ENCODE peak calls at places on chromosomes 13 and 19, in ten cellular contexts. D is breast epithelium, K is tibial nerve, B is gastrocnemius medialis, V is transverse colon, S is stomach, I is HCT116, A is endothelial cell of umbilical vein, W is H1, O is heart left ventricle. C is an unnamed sample. For H3K27me3, the result is how much of the 10 kb centered on the place peaks cover.

GRCh38 chr13:112450567-112451240 is 74.5 kb downstream of the SPACA7 start:
- DNase-seq in D (no peak), K (no peak), B (no peak), V (no peak), S (peak), I (no peak), A (no peak), W (no peak), O (no peak), C (no peak)

GRCh38 chr19:23916991-23917390 is 2.3 kb downstream of the ZNF726 start:
- DNase-seq in D (no peak), K (no peak), B (no peak), V (no peak), S (no peak), I (no peak), A (no peak), W (no peak), O (no peak), C (no peak)

GRCh38 chr13:102380012-102380411 is 21.8 kb downstream of the FGF14 start:
- DNase-seq in D (no peak), K (no peak), B (no peak), V (no peak), S (no peak), I (no peak), A (no peak), W (no peak), O (no peak), C (no peak)

GRCh38 chr13:71577127-71577526 is 289.9 kb downstream of the DACH1 start:
- DNase-seq in D (no peak), K (no peak), B (no peak), V (no peak), S (no peak), I (no peak), A (no peak), W (no peak), O (no peak), C (no peak)

GRCh38 chr19:16366433-16367268 is 42.0 kb downstream of the KLF2 start:
- DNase-seq in D (no peak), K (no peak), B (peak), V (no peak), S (no peak), I (no peak), A (no peak), W (no peak), O (no peak), C (no peak)

GRCh38 chr13:46948338-46948737 is 51.5 kb upstream of the HTR2A start:
- DNase-seq in D (no peak), K (no peak), B (no peak), V (no peak), S (no peak), I (no peak), A (no peak), W (no peak), O (no peak), C (no peak)

GRCh38 chr13:76019421-76020044 is 383.4 kb downstream of the LMO7 start:
- DNase-seq in D (no peak), K (no peak), B (no peak), V (no peak), S (no peak), I (peak), A (no peak), W (peak), O (peak), C (no peak)

GRCh38 chr13:98089246-98089645 is 53.6 kb upstream of the FARP1 start:
- DNase-seq in D (no peak), K (no peak), B (no peak), V (no peak), S (no peak), I (no peak), A (no peak), W (no peak), O (no peak), C (no peak)

GRCh38 chr13:20711301-20712044 is 8.0 kb downstream of the IL17D start:
- DNase-seq in D (no peak), K (no peak), B (no peak), V (no peak), S (no peak), I (no peak), A (no peak), W (no peak), O (no peak), C (no peak)

DNA sequence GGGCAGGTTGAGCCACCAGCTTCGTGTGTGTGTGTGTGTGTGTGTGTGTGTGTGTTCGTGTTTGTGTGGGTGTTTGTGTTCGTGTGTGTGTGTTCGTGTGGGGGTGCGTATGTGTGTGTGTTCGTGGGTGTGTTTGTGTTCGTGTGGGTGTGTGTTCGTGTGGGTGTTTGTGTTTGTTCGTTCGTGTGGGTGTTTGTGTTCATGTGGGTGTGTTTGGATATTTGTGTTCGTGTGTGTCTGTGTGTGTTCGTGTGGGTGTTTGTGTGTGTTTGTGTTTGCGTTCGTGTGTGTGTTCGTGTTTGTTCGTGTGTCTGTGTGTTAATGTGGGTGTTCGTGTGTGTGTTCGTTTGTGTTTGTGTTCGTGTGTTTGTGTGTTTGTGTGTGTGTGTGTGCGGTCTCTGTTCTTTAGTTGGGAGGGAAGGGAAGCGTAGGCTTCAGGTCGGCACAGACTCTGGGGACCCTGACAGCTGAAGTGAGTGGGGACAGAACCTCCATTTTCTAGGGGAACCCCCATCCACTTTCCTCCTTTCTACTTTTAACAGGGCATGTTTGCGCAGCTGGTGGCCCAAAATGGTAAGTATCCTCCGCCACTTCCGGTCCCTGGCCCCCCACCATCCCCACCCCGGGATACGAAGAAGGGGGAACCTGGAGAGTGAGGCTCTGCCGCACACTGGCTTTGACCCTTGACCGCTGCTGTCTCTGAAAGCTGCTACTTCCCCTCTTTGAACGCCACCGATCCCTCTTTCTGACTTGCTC is 1.6 kb downstream of the TNFSF9 start:
- DNase-seq in D (no peak), K (no peak), B (no peak), V (no peak), S (no peak), I (no peak), A (no peak), W (no peak), O (no peak), C (no peak)
- TF ChIP-seq POLR2A in D (no peak), K (no peak), B (no peak), V (no peak), S (no peak), I (no peak), A (no peak), W (no peak), O (no peak), C (no peak)

DNA sequence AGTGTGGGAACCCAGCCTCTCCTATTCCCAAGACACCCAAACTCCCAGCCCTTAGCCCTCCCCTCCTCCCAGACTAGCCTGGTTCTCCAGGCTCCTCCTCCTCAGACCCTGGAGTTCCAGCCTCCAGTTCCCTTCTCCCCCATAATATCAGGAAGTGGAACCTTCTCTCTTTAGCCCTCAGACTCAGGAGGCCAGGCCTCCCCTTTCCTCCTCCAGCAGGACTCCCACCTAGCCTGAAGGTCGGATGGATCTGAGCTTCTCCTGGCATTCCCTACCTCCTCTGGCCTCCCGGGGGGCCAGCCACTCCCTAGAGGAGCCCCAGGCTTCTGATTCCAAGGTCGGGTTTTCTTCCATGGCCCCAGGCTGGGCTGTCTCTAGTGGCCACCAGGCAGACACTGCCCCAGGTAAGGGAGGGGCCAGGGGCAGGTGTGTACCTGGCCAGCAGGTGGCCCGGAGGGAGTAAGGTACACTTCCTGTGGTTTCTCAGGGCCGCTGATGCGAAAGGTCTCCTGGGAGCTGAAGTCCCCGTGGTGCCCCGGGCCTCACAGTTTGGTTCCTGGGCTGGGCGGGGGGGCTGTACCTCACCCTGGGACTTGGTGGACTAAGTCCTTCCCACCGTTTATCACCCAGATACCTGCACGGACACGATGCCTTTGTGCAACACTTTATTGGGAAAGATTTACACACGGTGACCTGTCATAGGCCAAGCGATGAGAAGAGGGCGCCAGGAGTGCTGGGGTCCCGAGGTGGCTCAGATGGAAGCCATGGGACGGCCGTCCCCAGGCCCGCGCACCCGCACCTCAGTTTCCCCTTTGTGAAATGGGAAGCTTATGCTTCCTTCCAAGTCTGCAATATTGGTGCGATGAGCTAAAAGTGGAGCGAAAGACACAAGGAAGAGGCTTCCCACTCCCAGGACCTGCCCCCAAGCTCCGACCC is at the start of gene TMC4:
- DNase-seq in D (no peak), K (no peak), B (no peak), V (peak), S (peak), I (peak), A (no peak), W (no peak), O (peak), C (no peak)
- H3K27ac ChIP-seq in D (peak), K (peak), B (peak), V (peak), S (peak), I (peak), A (no peak), W (peak), O (no peak), C (peak)

DNA sequence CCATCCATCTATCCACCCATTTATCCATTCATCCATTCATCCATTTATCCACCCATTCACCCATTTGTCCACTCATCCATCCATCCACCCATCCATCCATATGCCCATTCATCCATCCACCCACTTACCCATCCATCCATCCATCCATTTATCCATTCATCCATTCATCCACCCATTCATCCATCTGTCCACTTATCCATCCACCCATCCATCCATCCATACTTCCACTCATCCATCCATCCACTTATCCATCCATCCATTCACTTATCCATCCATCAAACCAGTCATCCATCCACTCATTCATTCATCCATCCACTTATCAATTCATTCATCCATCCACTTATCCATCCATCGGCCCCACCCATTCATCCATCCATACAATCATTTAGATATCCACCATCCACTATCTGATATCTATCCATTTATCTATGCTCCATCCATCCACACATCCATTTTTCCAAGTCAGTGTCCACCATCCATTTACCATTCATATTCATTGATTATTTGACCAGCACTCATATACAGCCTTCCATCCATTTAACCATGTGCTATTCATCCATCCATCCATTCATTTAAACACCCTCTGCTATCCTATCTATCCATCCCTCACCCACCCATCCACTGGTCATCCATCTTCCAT is 2.8 kb downstream of the TMEM221 start:
- DNase-seq in D (no peak), K (no peak), B (no peak), V (no peak), S (no peak), I (no peak), A (no peak), W (no peak), O (no peak), C (no peak)
- H3K27me3 ChIP-seq in D (under half), K (under half), B (under half), V (under half), S (under half), I (under half), A (under half), W (under half), O (under half), C (under half)

GRCh38 chr19:19619849-19620210 is 1.3 kb upstream of the PBX4 start:
- DNase-seq in D (no peak), K (no peak), B (no peak), V (no peak), S (no peak), I (no peak), A (no peak), W (no peak), O (no peak), C (no peak)

GRCh38 chr19:19623383-19623782 is 4.6 kb downstream of the LPAR2 start:
- DNase-seq in D (no peak), K (no peak), B (no peak), V (no peak), S (no peak), I (no peak), A (no peak), W (no peak), O (no peak), C (no peak)

GRCh38 chr19:19619121-19619848 is 798 bp upstream of the PBX4 start:
- DNase-seq in D (no peak), K (no peak), B (no peak), V (no peak), S (no peak), I (no peak), A (no peak), W (no peak), O (no peak), C (no peak)

GRCh38 chr19:19615086-19615485 is 3.4 kb downstream of the PBX4 start:
- DNase-seq in D (no peak), K (no peak), B (no peak), V (no peak), S (no peak), I (peak), A (no peak), W (no peak), O (no peak), C (no peak)

DNA sequence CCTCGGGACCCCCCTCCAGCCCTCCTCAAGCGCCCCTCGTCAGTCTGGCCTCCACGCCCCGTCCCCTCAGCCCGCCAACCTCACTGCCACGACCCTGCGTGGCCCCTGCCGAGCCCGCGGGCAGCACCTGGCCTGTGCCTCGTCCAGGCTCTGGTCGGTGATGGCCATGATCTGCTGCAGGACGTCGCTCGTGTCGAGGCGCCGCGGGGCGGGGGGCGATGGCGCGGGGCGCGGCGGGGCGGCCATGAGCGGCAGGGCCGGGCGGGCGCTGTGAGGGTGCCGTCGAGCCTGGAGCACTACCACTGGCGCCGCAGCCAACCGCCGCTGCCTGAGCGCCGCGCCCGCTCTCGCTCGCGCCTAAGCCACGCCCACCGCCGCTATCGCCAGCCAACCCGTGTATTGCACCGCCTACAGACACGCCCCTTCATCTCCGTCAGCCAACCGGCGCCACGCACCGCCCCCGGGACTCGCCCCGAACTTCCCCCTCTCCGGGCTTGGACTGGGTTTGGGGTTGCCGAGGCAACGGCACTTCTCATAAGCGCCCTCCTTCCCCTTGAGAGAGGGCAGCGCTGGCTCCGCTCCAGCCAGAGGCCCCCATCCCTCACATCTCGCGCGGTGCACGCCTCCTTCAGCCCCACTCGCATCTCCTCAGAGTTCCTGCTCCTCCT is at the start of gene PBX4:
- DNase-seq in D (peak), K (peak), B (peak), V (peak), S (peak), I (peak), A (peak), W (peak), O (peak), C (no peak)
- TF ChIP-seq POLR2A in D (no peak), K (peak), B (no peak), V (peak), S (no peak), I (no peak), A (no peak), W (peak), O (no peak), C (no peak)

DNA sequence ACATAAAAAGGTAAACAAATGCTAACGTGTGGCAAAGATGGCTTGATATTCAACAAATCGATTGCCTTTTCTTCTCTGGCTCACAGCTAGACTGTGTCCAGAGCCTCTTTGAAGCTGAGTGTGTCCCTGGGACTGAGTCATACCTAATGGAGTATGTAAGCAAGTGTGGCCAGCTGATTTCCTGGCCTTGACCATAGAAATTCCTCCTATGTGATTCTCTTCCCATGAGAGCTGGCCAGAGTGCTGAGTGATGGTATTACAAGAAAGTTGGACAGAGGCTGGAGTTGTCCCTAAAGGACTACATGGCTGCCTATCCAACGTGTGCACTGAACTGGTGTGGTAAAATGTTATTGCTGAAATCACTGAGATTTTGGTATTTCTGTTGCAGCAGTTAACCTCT is 320.1 kb upstream of the SLC10A2 start:
- DNase-seq in D (no peak), K (no peak), B (no peak), V (no peak), S (no peak), I (no peak), A (no peak), W (no peak), O (peak), C (no peak)
- H3K27ac ChIP-seq in D (no peak), K (no peak), B (no peak), V (no peak), S (no peak), I (no peak), A (no peak), W (no peak), O (no peak), C (no peak)

DNA sequence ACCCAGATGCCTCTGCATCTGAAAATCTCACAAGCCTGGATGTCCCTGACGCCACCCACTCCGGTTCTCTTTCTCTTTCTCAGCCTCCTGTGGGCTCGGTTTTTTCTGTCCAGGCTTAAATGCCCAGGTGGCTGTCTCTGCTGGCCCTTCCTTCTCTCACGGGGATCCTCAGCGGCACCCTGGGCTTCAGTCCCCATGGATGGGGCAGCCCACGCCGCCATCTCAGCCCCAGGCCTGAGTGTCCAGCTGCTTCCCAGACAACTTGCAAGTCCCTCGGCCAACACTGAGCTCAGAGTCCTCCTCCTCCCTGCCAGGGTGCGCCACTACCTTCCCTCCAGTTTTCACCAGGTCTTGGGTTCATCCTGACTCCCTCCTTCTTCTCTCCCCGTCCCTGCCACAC is 6.4 kb downstream of the FBN3 start:
- DNase-seq in D (no peak), K (no peak), B (no peak), V (no peak), S (no peak), I (no peak), A (no peak), W (no peak), O (no peak), C (no peak)
- H3K27me3 ChIP-seq in D (under half), K (under half), B (under half), V (under half), S (half or more), I (under half), A (under half), W (under half), O (under half), C (under half)

GRCh38 chr19:1089891-1090290 is 5.3 kb downstream of the POLR2E start:
- DNase-seq in D (no peak), K (no peak), B (no peak), V (no peak), S (no peak), I (no peak), A (no peak), W (no peak), O (peak), C (no peak)

GRCh38 chr19:1087813-1088418 is 7.3 kb downstream of the POLR2E start:
- DNase-seq in D (no peak), K (no peak), B (peak), V (peak), S (no peak), I (no peak), A (no peak), W (no peak), O (peak), C (no peak)

GRCh38 chr19:1086618-1087017 is 8.6 kb downstream of the POLR2E start:
- DNase-seq in D (no peak), K (no peak), B (no peak), V (no peak), S (no peak), I (no peak), A (no peak), W (no peak), O (no peak), C (no peak)

GRCh38 chr19:1089126-1089771 is 5.9 kb downstream of the POLR2E start:
- DNase-seq in D (no peak), K (no peak), B (no peak), V (no peak), S (no peak), I (no peak), A (no peak), W (no peak), O (peak), C (no peak)

GRCh38 chr19:1088419-1089066 is 6.6 kb downstream of the POLR2E start:
- DNase-seq in D (no peak), K (no peak), B (peak), V (no peak), S (peak), I (no peak), A (no peak), W (no peak), O (peak), C (no peak)
- TF ChIP-seq POLR2A in D (no peak), K (peak), B (no peak), V (no peak), S (no peak), I (no peak), A (no peak), W (peak), O (no peak), C (no peak)

C was measured in vagina.